ENCODE peak calls at places on chromosome 20, in six cellular contexts. Z is epithelial cell of esophagus; A is astrocyte of the spinal cord; W is AG04450; I is Calu3; U is CD4-positive, alpha-beta T cell. X is an unnamed sample.

GRCh38 chr20:62243106-62243505 is 4.8 kb downstream of the OSBPL2 start:
- DNase-seq in U (no peak), A (no peak), Z (no peak), W (no peak), I (no peak), X (no peak)

GRCh38 chr20:63738687-63739128 is 868 bp upstream of the SLC2A4RG start:
- DNase-seq in W (no peak), Z (no peak), U (peak), I (no peak), A (peak), X (no peak)

GRCh38 chr20:1940581-1940980 is 45.4 kb downstream of the SIRPA start:
- DNase-seq in I (no peak), A (no peak), W (no peak), Z (peak), U (no peak), X (no peak)

GRCh38 chr20:25346349-25346748 is 44.3 kb downstream of the ABHD12 start:
- DNase-seq in Z (no peak), A (no peak), W (no peak), U (no peak), I (no peak), X (no peak)

GRCh38 chr20:61789329-61789728 is 276.4 kb downstream of the TAF4 start:
- DNase-seq in U (no peak), Z (peak), A (no peak), W (no peak), I (no peak), X (no peak)

GRCh38 chr20:2421247-2421646 is 40.5 kb downstream of the TGM6 start:
- DNase-seq in I (no peak), A (no peak), Z (peak), W (no peak), U (no peak), X (no peak)

GRCh38 chr20:63933646-63934045 is 22.6 kb downstream of the UCKL1 start:
- DNase-seq in Z (no peak), I (no peak), U (no peak), A (no peak), W (no peak), X (no peak)

GRCh38 chr20:63326314-63327228 is 33.6 kb downstream of the COL20A1 start:
- DNase-seq in W (no peak), Z (no peak), U (no peak), I (no peak), A (no peak), X (no peak)

GRCh38 chr20:44659931-44660330 is 8.4 kb upstream of the ADA start:
- DNase-seq in A (no peak), I (no peak), Z (peak), W (no peak), U (no peak), X (no peak)

GRCh38 chr20:63206878-63207277 is 9.1 kb downstream of the YTHDF1 start:
- DNase-seq in Z (peak), W (no peak), A (peak), I (no peak), U (no peak), X (peak)

GRCh38 chr20:22490287-22491187 is 93.8 kb downstream of the FOXA2 start:
- DNase-seq in U (no peak), W (no peak), Z (peak), I (peak), A (no peak), X (no peak)

GRCh38 chr20:52015155-52015554 is 176.4 kb downstream of the ZFP64 start:
- DNase-seq in A (no peak), W (no peak), Z (no peak), U (no peak), I (no peak), X (no peak)

GRCh38 chr20:5933802-5934436 is 16.4 kb downstream of the TRMT6 start:
- DNase-seq in W (no peak), U (no peak), Z (peak), A (no peak), I (peak), X (peak)

GRCh38 chr20:63346131-63347080 is 14.7 kb downstream of the CHRNA4 start:
- DNase-seq in Z (no peak), I (no peak), A (no peak), U (no peak), W (no peak), X (no peak)

GRCh38 chr20:22584922-22585785 is 782 bp upstream of the FOXA2 start:
- DNase-seq in W (no peak), I (peak), A (no peak), Z (peak), U (no peak), X (no peak)

GRCh38 chr20:47862841-47863240 is 77.6 kb upstream of the SULF2 start:
- DNase-seq in U (no peak), W (no peak), A (no peak), I (no peak), Z (no peak), X (no peak)

GRCh38 chr20:44810391-44811149 is at the start of gene RIMS4:
- DNase-seq in A (no peak), W (no peak), U (no peak), Z (peak), I (peak), X (no peak)

GRCh38 chr20:1711826-1712601 is 54.4 kb upstream of the SIRPG start:
- DNase-seq in Z (no peak), W (no peak), U (no peak), I (no peak), A (no peak), X (no peak)

GRCh38 chr20:438581-439469 is 23.5 kb downstream of the TBC1D20 start:
- DNase-seq in A (no peak), Z (no peak), U (peak), W (no peak), I (no peak), X (no peak)

GRCh38 chr20:13423472-13424173 is 202.5 kb downstream of the ISM1 start:
- DNase-seq in W (no peak), Z (peak), I (no peak), U (no peak), A (no peak), X (no peak)

GRCh38 chr20:20837574-20838021 is 125.2 kb upstream of the RALGAPA2 start:
- DNase-seq in Z (peak), I (peak), A (peak), W (peak), U (peak), X (peak)

GRCh38 chr20:13173201-13173600 is 47.9 kb upstream of the ISM1 start:
- DNase-seq in I (peak), Z (peak), W (no peak), A (no peak), U (no peak), X (no peak)

GRCh38 chr20:2585811-2586210 is 49.4 kb downstream of the TMC2 start:
- DNase-seq in I (no peak), Z (peak), A (peak), U (no peak), W (peak), X (no peak)

DNA sequence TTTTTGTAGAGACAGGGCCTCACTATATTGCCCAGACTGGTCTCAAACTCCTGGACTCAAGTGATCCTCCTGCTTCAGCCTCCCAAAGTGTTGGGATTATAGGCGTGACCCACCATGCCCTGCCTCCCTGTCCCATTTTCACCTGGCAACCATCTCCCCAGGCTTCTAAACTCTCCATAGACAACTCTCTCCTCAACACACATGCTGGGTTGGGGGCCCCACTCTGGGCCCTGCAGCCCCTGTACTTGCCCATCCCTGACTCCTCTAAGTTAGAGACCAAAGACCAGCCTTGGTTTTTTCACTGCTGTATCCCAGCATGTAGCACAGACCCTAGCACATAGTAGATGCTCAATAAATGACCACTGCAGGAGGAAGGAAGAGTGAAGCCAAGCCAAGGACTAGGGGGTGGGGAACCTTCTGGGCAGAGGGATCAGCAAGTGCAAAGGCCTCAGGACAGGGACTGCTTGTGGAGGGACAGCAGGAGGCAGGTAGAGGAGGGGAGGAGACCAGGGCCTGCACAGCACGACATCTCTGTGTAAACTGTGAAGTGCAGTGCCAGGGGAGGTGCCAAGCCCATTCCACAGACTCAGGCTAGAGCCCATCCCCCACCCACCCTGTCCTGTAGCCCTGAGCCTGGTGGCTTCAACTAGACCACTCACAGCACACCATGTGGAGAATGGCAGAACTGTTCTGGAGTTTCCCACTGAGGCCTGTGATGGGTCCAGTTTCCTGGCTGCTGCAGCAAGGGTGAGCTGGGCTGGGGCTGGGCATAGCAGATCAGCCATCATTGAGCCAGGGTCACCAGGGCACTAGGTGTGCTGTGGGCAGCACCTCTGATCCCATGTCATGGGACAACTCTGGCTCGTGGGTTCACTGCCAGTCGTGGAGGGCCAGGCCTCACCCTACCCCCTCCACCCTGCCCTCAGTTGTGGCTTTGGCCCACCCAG is 3.4 kb upstream of the SRC start:
- DNase-seq in A (no peak), I (no peak), W (no peak), U (no peak), Z (no peak), X (no peak)
- TF ChIP-seq CTCF in A (no peak), I (no peak), W (peak), U (no peak), Z (no peak), X (peak)

GRCh38 chr20:43514062-43514971 is 6.8 kb downstream of the L3MBTL1 start:
- DNase-seq in W (peak), I (peak), A (peak), U (peak), Z (peak), X (peak)
- TF ChIP-seq CTCF in W (peak), I (peak), A (no peak), U (no peak), Z (peak), X (peak)

GRCh38 chr20:32456869-32457421 is 98.8 kb downstream of the ASXL1 start:
- DNase-seq in U (peak), I (no peak), Z (no peak), W (no peak), A (peak), X (peak)
- TF ChIP-seq CTCF in U (peak), I (peak), Z (peak), W (peak), A (peak), X (peak)

GRCh38 chr20:18326990-18327389 is 38.7 kb downstream of the ZNF133 start:
- DNase-seq in U (no peak), I (no peak), A (no peak), Z (no peak), W (no peak), X (no peak)
- TF ChIP-seq CTCF in U (no peak), I (no peak), A (no peak), Z (no peak), W (no peak), X (no peak)

GRCh38 chr20:33897313-33897912 is 86.3 kb downstream of the CHMP4B start:
- DNase-seq in A (no peak), W (no peak), I (peak), U (no peak), Z (no peak), X (no peak)
- TF ChIP-seq CTCF in A (no peak), W (no peak), I (peak), U (no peak), Z (no peak), X (no peak)

GRCh38 chr20:60262967-60263603 is 304.9 kb downstream of the CDH26 start:
- DNase-seq in W (no peak), U (peak), Z (peak), A (no peak), I (peak), X (no peak)
- TF ChIP-seq CTCF in W (peak), U (peak), Z (peak), A (peak), I (peak), X (peak)

GRCh38 chr20:50568549-50568942 is 58.4 kb downstream of the PTPN1 start:
- DNase-seq in A (no peak), U (no peak), W (no peak), Z (no peak), I (no peak), X (no peak)
- TF ChIP-seq CTCF in A (no peak), U (no peak), W (no peak), Z (no peak), I (no peak), X (no peak)

GRCh38 chr20:31823360-31824124 is 4.4 kb downstream of the MYLK2 start:
- DNase-seq in A (no peak), I (no peak), Z (no peak), U (no peak), W (no peak), X (no peak)
- TF ChIP-seq CTCF in A (peak), I (no peak), Z (no peak), U (no peak), W (no peak), X (no peak)

GRCh38 chr20:10177326-10177725 is 41.3 kb upstream of the SNAP25 start:
- DNase-seq in A (peak), I (no peak), Z (no peak), W (no peak), U (no peak), X (no peak)

GRCh38 chr20:10178091-10178490 is 40.5 kb upstream of the SNAP25 start:
- DNase-seq in U (no peak), A (no peak), Z (no peak), W (no peak), I (no peak), X (no peak)

GRCh38 chr20:10178727-10179313 is 39.8 kb upstream of the SNAP25 start:
- DNase-seq in A (no peak), I (no peak), W (no peak), U (no peak), Z (peak), X (no peak)

GRCh38 chr20:10179574-10180298 is 38.9 kb upstream of the SNAP25 start:
- DNase-seq in U (no peak), W (no peak), Z (peak), A (no peak), I (no peak), X (no peak)
- TF ChIP-seq CTCF in U (no peak), W (peak), Z (peak), A (peak), I (peak), X (peak)

GRCh38 chr20:23627501-23627900 is 10.3 kb downstream of the CST3 start:
- DNase-seq in U (no peak), W (no peak), Z (no peak), I (no peak), A (peak), X (no peak)

GRCh38 chr20:23626040-23626620 is 11.6 kb downstream of the CST3 start:
- DNase-seq in W (no peak), A (no peak), Z (peak), U (no peak), I (peak), X (no peak)

GRCh38 chr20:23623666-23624065 is 14.1 kb downstream of the CST3 start:
- DNase-seq in U (no peak), Z (peak), W (no peak), I (no peak), A (no peak), X (no peak)

GRCh38 chr20:23624307-23624706 is 13.4 kb downstream of the CST3 start:
- DNase-seq in I (no peak), W (no peak), Z (no peak), U (no peak), A (no peak), X (no peak)

DNA sequence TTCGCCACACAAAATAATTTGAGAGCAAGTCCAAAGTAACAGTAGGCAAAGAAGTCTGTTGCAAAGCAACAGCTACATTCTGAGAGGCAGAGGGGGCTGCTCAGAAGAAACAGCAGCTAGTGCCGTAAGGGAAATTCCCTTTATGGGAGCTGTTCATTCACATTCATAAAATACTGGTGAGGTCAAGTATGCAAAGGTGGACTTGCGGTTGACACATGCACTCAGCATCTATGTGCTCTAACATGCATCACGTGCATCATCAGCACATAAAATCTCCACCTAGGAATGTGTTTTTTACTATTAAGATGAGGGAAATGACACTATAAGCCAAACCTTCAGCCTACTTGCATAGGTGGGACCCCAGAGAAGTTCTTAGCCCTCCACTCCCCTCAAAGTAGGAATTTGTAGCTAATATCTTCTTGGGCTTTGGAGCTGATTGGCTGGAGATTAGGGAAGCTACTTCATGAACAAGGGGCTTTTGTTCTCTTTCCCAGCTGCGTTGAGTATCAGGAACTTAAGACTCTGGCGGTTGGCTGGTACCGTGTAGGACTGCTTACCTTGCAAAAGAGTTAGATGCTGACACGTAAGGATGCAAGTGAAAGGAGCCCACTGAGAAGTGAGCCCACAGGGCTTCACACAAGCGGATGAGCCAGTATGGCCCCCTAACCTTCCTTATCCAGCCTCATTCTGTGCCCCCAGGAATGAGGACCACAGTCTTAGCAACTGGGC is 12.4 kb downstream of the CST3 start:
- DNase-seq in I (no peak), U (no peak), Z (peak), W (no peak), A (no peak), X (no peak)
- TF ChIP-seq CTCF in I (no peak), U (no peak), Z (no peak), W (no peak), A (no peak), X (no peak)

X was measured in HFFc6.